ENCODE peak calls at places on chromosomes 4 and X, in four cellular contexts. W is right cardiac atrium, U is upper lobe of right lung, E is HepG2. Y is an unnamed sample.

GRCh38 chr4:163568835-163569234 is 74.3 kb downstream of the TMA16 start:
- DNase-seq in E (no peak), W (no peak), U (no peak), Y (no peak)

GRCh38 chr4:48651869-48652447 is 128.1 kb downstream of the FRYL start:
- DNase-seq in W (no peak), U (no peak), E (no peak), Y (no peak)

GRCh38 chrX:122220644-122221373 is 963.3 kb upstream of the GRIA3 start:
- DNase-seq in E (no peak), W (no peak), U (no peak), Y (no peak)

GRCh38 chr4:126396703-126397102 is 1081.9 kb downstream of the FAT4 start:
- DNase-seq in U (no peak), E (no peak), W (no peak), Y (no peak)

GRCh38 chr4:54669831-54670230 is 12.1 kb downstream of the KIT start:
- DNase-seq in W (no peak), E (no peak), U (no peak), Y (no peak)

GRCh38 chr4:103867311-103867710 is 147.5 kb upstream of the TACR3 start:
- DNase-seq in E (no peak), U (no peak), W (no peak), Y (no peak)

GRCh38 chr4:169080970-169081369 is 70.9 kb upstream of the CBR4 start:
- DNase-seq in U (no peak), E (no peak), W (no peak), Y (no peak)

GRCh38 chr4:24793219-24794005 is 2.0 kb upstream of the SOD3 start:
- DNase-seq in U (no peak), E (peak; percentile 25), W (no peak), Y (no peak)

GRCh38 chr4:16450031-16450430 is 223.8 kb upstream of the TAPT1 start:
- DNase-seq in U (no peak), E (no peak), W (no peak), Y (no peak)

GRCh38 chr4:79651516-79651915 is 243.5 kb upstream of the GK2 start:
- DNase-seq in U (no peak), W (no peak), E (peak; percentile 1), Y (no peak)

GRCh38 chr4:38314663-38315062 is 349.3 kb upstream of the KLF3 start:
- DNase-seq in U (no peak), W (no peak), E (peak; percentile 18), Y (peak; percentile 94)

GRCh38 chrX:23792861-23793553 is 10.0 kb downstream of the SAT1 start:
- DNase-seq in W (no peak), E (no peak), U (no peak), Y (no peak)

GRCh38 chr4:174204194-174204831 is 79.2 kb downstream of the FBXO8 start:
- DNase-seq in W (no peak), U (no peak), E (no peak), Y (no peak)

GRCh38 chrX:69501433-69501832 is 2.7 kb upstream of the NALF2 start:
- DNase-seq in W (peak; percentile 26), E (peak; percentile 52), U (no peak), Y (peak; percentile 0)

GRCh38 chr4:189786447-189786846 is 154.2 kb upstream of the FRG1 start:
- DNase-seq in W (no peak), U (no peak), E (no peak), Y (no peak)

GRCh38 chr4:41573458-41574129 is 35.6 kb downstream of the LIMCH1 start:
- DNase-seq in E (no peak), U (no peak), W (no peak), Y (no peak)

GRCh38 chr4:65383589-65384305 is 286.5 kb downstream of the EPHA5 start:
- DNase-seq in E (no peak), W (no peak), U (no peak), Y (no peak)

GRCh38 chr4:147060171-147060931 is 114.7 kb upstream of the TTC29 start:
- DNase-seq in W (no peak), U (no peak), E (no peak), Y (no peak)

GRCh38 chrX:78769933-78770332 is 22.4 kb downstream of the LPAR4 start:
- DNase-seq in W (no peak), E (no peak), U (no peak), Y (no peak)

GRCh38 chr4:62301500-62301899 is 1101.4 kb downstream of the ADGRL3 start:
- DNase-seq in W (no peak), U (no peak), E (no peak), Y (no peak)

GRCh38 chr4:108135549-108136209 is 33.1 kb downstream of the LEF1 start:
- DNase-seq in E (no peak), U (no peak), W (no peak), Y (no peak)

GRCh38 chr4:176400816-176401461 is 81.2 kb downstream of the SPCS3 start:
- DNase-seq in E (no peak), W (no peak), U (no peak), Y (no peak)

GRCh38 chr4:23903859-23904438 is 14.1 kb upstream of the PPARGC1A start:
- DNase-seq in E (no peak), U (no peak), W (peak; percentile 21), Y (peak; percentile 13)

GRCh38 chrX:97846228-97846627 is 962.5 kb downstream of the RPA4 start:
- DNase-seq in U (no peak), W (no peak), E (no peak), Y (no peak)

GRCh38 chr4:122379239-122379638 is 428 bp downstream of the ADAD1 start:
- DNase-seq in U (no peak), E (no peak), W (no peak), Y (no peak)

GRCh38 chrX:4670606-4671005 is 957.2 kb upstream of the PRKX start:
- DNase-seq in W (no peak), E (no peak), U (no peak), Y (no peak)

GRCh38 chr4:153260553-153261306 is 56.5 kb downstream of the TRIM2 start:
- DNase-seq in U (no peak), W (no peak), E (no peak), Y (peak; percentile 40)

GRCh38 chr4:26431461-26432165 is 58.7 kb downstream of the CCKAR start:
- DNase-seq in U (no peak), W (no peak), E (no peak), Y (no peak)

GRCh38 chr4:163343604-163344146 is at the start of gene NPY5R:
- DNase-seq in U (no peak), E (no peak), W (no peak), Y (no peak)

DNA sequence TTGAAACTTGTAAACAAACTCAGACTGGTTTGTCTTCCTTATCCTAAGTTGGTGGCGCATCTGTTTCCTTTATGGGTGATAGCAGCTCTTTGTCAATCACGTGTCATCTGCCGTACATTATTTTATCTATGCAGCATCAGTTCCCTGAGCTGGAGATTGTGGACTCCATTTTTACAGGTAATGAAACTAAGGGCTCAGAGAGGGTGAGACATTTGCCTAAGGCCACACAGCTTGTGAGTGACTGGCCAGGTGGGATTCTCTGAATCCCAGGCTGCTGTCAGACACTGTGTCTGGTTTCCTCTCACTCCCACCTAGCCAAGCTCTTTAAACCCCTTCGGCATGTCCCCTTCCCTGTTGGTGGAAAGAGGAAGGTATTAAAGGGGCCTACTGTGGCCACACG is 41.7 kb upstream of the CLCN4 start:
- DNase-seq in E (no peak), W (no peak), U (no peak), Y (no peak)
- H3K4me1 ChIP-seq in E (peaks cover 14% of the 10 kb centered on the region), W (peaks cover 2% of the 10 kb centered on the region), U (no peaks in the 10 kb centered on the region), Y (no peaks in the 10 kb centered on the region)

GRCh38 chr4:7361256-7361655 is 73.5 kb downstream of the PSAPL1 start:
- DNase-seq in U (peak; percentile 54), W (peak; percentile 53), E (no peak), Y (no peak)

GRCh38 chr4:7358100-7358735 is 76.5 kb downstream of the PSAPL1 start:
- DNase-seq in E (no peak), U (peak; percentile 71), W (peak; percentile 44), Y (no peak)

GRCh38 chr4:7360802-7361201 is 73.9 kb downstream of the PSAPL1 start:
- DNase-seq in U (peak; percentile 56), W (no peak), E (no peak), Y (no peak)

GRCh38 chr4:7357296-7357680 is 77.4 kb downstream of the PSAPL1 start:
- DNase-seq in E (no peak), U (no peak), W (no peak), Y (no peak)

GRCh38 chr4:7359302-7360063 is 75.2 kb downstream of the PSAPL1 start:
- DNase-seq in E (no peak), W (no peak), U (peak; percentile 73), Y (no peak)
- H3K4me1 ChIP-seq in E (no peaks in the 10 kb centered on the region), W (peaks cover 4% of the 10 kb centered on the region), U (peaks cover 3% of the 10 kb centered on the region), Y (no peaks in the 10 kb centered on the region)

GRCh38 chr4:31065086-31065485 is 344.9 kb downstream of the PCDH7 start:
- DNase-seq in E (no peak), W (no peak), U (no peak), Y (no peak)
- H3K4me1 ChIP-seq in E (no peaks in the 10 kb centered on the region), W (no peaks in the 10 kb centered on the region), U (no peaks in the 10 kb centered on the region), Y (no peaks in the 10 kb centered on the region)

GRCh38 chr4:186684889-186685309 is 38.8 kb downstream of the FAT1 start:
- DNase-seq in E (peak; percentile 93), U (no peak), W (no peak), Y (peak; percentile 86)
- H3K4me1 ChIP-seq in E (peaks cover 93% of the 10 kb centered on the region), U (peaks cover 8% of the 10 kb centered on the region), W (no peaks in the 10 kb centered on the region), Y (peaks cover 9% of the 10 kb centered on the region)

DNA sequence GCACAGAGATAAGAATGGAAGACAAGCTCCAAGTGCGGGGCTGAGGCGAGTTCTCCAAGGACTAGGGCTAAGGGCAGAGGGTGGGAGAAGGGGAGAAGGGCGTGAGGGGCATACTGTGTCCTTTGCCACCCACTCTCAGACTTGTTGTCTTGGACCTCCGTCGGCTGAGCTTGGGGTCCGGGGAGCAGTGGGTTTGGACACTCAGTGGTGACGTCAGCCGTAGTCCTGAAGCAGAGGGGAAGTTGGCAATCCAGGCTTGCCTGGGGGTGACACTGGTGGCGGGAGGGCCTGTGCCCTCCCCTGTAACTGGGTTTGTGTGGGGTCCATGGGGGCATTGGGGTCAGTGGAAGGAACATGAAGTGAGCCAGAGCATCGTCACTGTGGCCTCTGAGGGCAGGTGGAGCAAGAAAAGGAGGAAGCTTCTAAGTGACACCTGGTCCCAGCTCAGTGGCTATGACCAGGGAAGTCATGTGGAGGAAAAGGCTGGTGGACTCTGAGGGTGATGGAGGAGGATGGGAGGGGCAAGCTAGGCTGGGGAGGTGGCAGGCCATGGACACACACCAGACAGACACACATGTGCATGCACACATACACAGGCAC is 17.6 kb downstream of the CD99 start:
- DNase-seq in W (no peak), E (no peak), U (no peak), Y (peak; percentile 5)
- H3K4me1 ChIP-seq in W (peaks cover 48% of the 10 kb centered on the region), E (peaks cover 32% of the 10 kb centered on the region), U (peaks cover 63% of the 10 kb centered on the region), Y (peaks cover 18% of the 10 kb centered on the region)

GRCh38 chr4:8410066-8410600 is 30.4 kb downstream of the ACOX3 start:
- DNase-seq in W (no peak), E (no peak), U (no peak), Y (no peak)

GRCh38 chr4:8409271-8410065 is 31.1 kb downstream of the ACOX3 start:
- DNase-seq in W (peak; percentile 69), U (no peak), E (no peak), Y (peak; percentile 31)

GRCh38 chr4:8407316-8407715 is 33.2 kb downstream of the ACOX3 start:
- DNase-seq in U (no peak), E (no peak), W (no peak), Y (no peak)

GRCh38 chr4:8405516-8405875 is 35.0 kb downstream of the ACOX3 start:
- DNase-seq in U (peak; percentile 40), E (no peak), W (no peak), Y (no peak)

GRCh38 chr4:8407756-8408155 is 32.8 kb downstream of the ACOX3 start:
- DNase-seq in W (no peak), U (no peak), E (no peak), Y (no peak)
- H3K4me1 ChIP-seq in W (no peaks in the 10 kb centered on the region), U (peaks cover 4% of the 10 kb centered on the region), E (no peaks in the 10 kb centered on the region), Y (no peaks in the 10 kb centered on the region)

GRCh38 chrX:150507251-150507856 is 61.1 kb upstream of the MTM1 start:
- DNase-seq in U (no peak), E (no peak), W (peak; percentile 50), Y (peak; percentile 33)
- H3K4me1 ChIP-seq in U (peaks cover 10% of the 10 kb centered on the region), E (no peaks in the 10 kb centered on the region), W (peaks cover 7% of the 10 kb centered on the region), Y (no peaks in the 10 kb centered on the region)